ENCODE peak calls at places on chromosome 17, in ten cellular contexts. One of them, this sample, is unnamed. For H3K9me3, the result is how much of the 10 kb centered on the place peaks cover.

GRCh38 chr17:19539040-19539399 is 5.4 kb downstream of the SLC47A1 start:
- DNase-seq in stomach: no peak
- DNase-seq in upper lobe of right lung: no peak
- DNase-seq in A549: no peak
- DNase-seq in colonic mucosa: no peak
- DNase-seq in cardiac muscle cell: no peak
- DNase-seq in effector memory CD4-positive, alpha-beta T cell: no peak
- DNase-seq in lower lobe of right lung: no peak
- DNase-seq in psoas muscle: peak
- DNase-seq in endothelial cell of umbilical vein: no peak
- DNase-seq in this sample: no peak

GRCh38 chr17:41329279-41329925 is 13.9 kb upstream of the KRTAP17-1 start:
- DNase-seq in colonic mucosa: peak
- DNase-seq in A549: peak
- DNase-seq in cardiac muscle cell: peak
- DNase-seq in lower lobe of right lung: no peak
- DNase-seq in endothelial cell of umbilical vein: peak
- DNase-seq in effector memory CD4-positive, alpha-beta T cell: no peak
- DNase-seq in stomach: peak
- DNase-seq in psoas muscle: no peak
- DNase-seq in upper lobe of right lung: peak
- DNase-seq in this sample: no peak

GRCh38 chr17:73091770-73092517 is 544 bp downstream of the SLC39A11 start:
- DNase-seq in effector memory CD4-positive, alpha-beta T cell: no peak
- DNase-seq in A549: peak
- DNase-seq in upper lobe of right lung: no peak
- DNase-seq in lower lobe of right lung: peak
- DNase-seq in stomach: peak
- DNase-seq in colonic mucosa: peak
- DNase-seq in psoas muscle: no peak
- DNase-seq in cardiac muscle cell: peak
- DNase-seq in endothelial cell of umbilical vein: peak
- DNase-seq in this sample: no peak

GRCh38 chr17:5772720-5773119 is 188.4 kb upstream of the NLRP1 start:
- DNase-seq in colonic mucosa: no peak
- DNase-seq in psoas muscle: no peak
- DNase-seq in A549: no peak
- DNase-seq in cardiac muscle cell: no peak
- DNase-seq in stomach: no peak
- DNase-seq in lower lobe of right lung: no peak
- DNase-seq in upper lobe of right lung: no peak
- DNase-seq in effector memory CD4-positive, alpha-beta T cell: no peak
- DNase-seq in endothelial cell of umbilical vein: no peak
- DNase-seq in this sample: no peak

GRCh38 chr17:17403899-17404576 is 72.8 kb upstream of the MED9 start:
- DNase-seq in colonic mucosa: no peak
- DNase-seq in cardiac muscle cell: no peak
- DNase-seq in endothelial cell of umbilical vein: peak
- DNase-seq in A549: no peak
- DNase-seq in psoas muscle: no peak
- DNase-seq in lower lobe of right lung: no peak
- DNase-seq in upper lobe of right lung: peak
- DNase-seq in effector memory CD4-positive, alpha-beta T cell: no peak
- DNase-seq in stomach: no peak
- DNase-seq in this sample: peak

GRCh38 chr17:43860077-43860725 is 13.2 kb downstream of the CD300LG start:
- DNase-seq in A549: no peak
- DNase-seq in upper lobe of right lung: peak
- DNase-seq in lower lobe of right lung: no peak
- DNase-seq in cardiac muscle cell: no peak
- DNase-seq in stomach: no peak
- DNase-seq in endothelial cell of umbilical vein: no peak
- DNase-seq in psoas muscle: no peak
- DNase-seq in colonic mucosa: no peak
- DNase-seq in effector memory CD4-positive, alpha-beta T cell: no peak
- DNase-seq in this sample: no peak

GRCh38 chr17:72590382-72590781 is 469.6 kb downstream of the SOX9 start:
- DNase-seq in colonic mucosa: no peak
- DNase-seq in effector memory CD4-positive, alpha-beta T cell: no peak
- DNase-seq in endothelial cell of umbilical vein: no peak
- DNase-seq in psoas muscle: no peak
- DNase-seq in upper lobe of right lung: no peak
- DNase-seq in lower lobe of right lung: no peak
- DNase-seq in cardiac muscle cell: no peak
- DNase-seq in stomach: no peak
- DNase-seq in A549: no peak
- DNase-seq in this sample: no peak

GRCh38 chr17:42806249-42806648 is 7.6 kb downstream of the CNTD1 start:
- DNase-seq in colonic mucosa: no peak
- DNase-seq in A549: no peak
- DNase-seq in effector memory CD4-positive, alpha-beta T cell: no peak
- DNase-seq in upper lobe of right lung: no peak
- DNase-seq in cardiac muscle cell: no peak
- DNase-seq in stomach: no peak
- DNase-seq in lower lobe of right lung: no peak
- DNase-seq in endothelial cell of umbilical vein: no peak
- DNase-seq in psoas muscle: no peak
- DNase-seq in this sample: no peak

GRCh38 chr17:50593321-50593720 is 32.8 kb downstream of the CACNA1G start:
- DNase-seq in upper lobe of right lung: peak
- DNase-seq in lower lobe of right lung: peak
- DNase-seq in psoas muscle: no peak
- DNase-seq in colonic mucosa: no peak
- DNase-seq in cardiac muscle cell: peak
- DNase-seq in effector memory CD4-positive, alpha-beta T cell: no peak
- DNase-seq in A549: no peak
- DNase-seq in stomach: peak
- DNase-seq in endothelial cell of umbilical vein: no peak
- DNase-seq in this sample: no peak

GRCh38 chr17:6061290-6061689 is 8.9 kb upstream of the WSCD1 start:
- DNase-seq in psoas muscle: peak
- DNase-seq in upper lobe of right lung: no peak
- DNase-seq in stomach: no peak
- DNase-seq in cardiac muscle cell: no peak
- DNase-seq in A549: peak
- DNase-seq in lower lobe of right lung: no peak
- DNase-seq in endothelial cell of umbilical vein: peak
- DNase-seq in effector memory CD4-positive, alpha-beta T cell: no peak
- DNase-seq in colonic mucosa: no peak
- DNase-seq in this sample: no peak

GRCh38 chr17:45231481-45232116 is 9.9 kb downstream of the FMNL1 start:
- DNase-seq in effector memory CD4-positive, alpha-beta T cell: no peak
- DNase-seq in psoas muscle: no peak
- DNase-seq in colonic mucosa: no peak
- DNase-seq in lower lobe of right lung: no peak
- DNase-seq in stomach: peak
- DNase-seq in A549: peak
- DNase-seq in cardiac muscle cell: peak
- DNase-seq in upper lobe of right lung: no peak
- DNase-seq in endothelial cell of umbilical vein: no peak
- DNase-seq in this sample: no peak

GRCh38 chr17:5299383-5299782 is 17.3 kb downstream of the RABEP1 start:
- DNase-seq in A549: no peak
- DNase-seq in colonic mucosa: no peak
- DNase-seq in stomach: no peak
- DNase-seq in lower lobe of right lung: no peak
- DNase-seq in endothelial cell of umbilical vein: no peak
- DNase-seq in effector memory CD4-positive, alpha-beta T cell: no peak
- DNase-seq in upper lobe of right lung: no peak
- DNase-seq in psoas muscle: no peak
- DNase-seq in cardiac muscle cell: no peak
- DNase-seq in this sample: no peak

DNA sequence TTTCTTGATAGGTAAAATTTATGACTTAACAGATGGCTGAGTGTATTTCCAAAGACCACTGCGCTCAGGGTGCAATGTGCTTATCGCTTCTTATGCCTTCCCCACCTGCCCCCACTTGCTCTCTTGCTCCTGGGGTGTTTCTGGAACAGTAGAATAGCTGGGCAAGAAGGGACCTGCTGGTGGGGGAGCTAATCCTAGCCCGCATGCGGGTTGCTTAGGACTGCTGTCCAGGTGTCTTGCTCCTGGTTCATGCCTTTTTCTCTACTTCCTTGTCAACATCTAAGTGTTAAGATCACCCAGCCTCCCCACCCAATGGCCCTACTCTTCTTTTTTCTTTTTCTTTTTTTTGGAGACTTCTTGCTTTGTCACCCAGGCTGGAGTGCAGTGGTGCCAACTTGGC is 132.0 kb downstream of the MSI2 start:
- DNase-seq in cardiac muscle cell: no peak
- DNase-seq in endothelial cell of umbilical vein: no peak
- DNase-seq in psoas muscle: no peak
- DNase-seq in lower lobe of right lung: no peak
- DNase-seq in stomach: no peak
- DNase-seq in upper lobe of right lung: no peak
- DNase-seq in effector memory CD4-positive, alpha-beta T cell: no peak
- DNase-seq in colonic mucosa: no peak
- DNase-seq in A549: no peak
- DNase-seq in this sample: no peak
- H3K9me3 ChIP-seq in cardiac muscle cell: under half
- H3K9me3 ChIP-seq in endothelial cell of umbilical vein: under half
- H3K9me3 ChIP-seq in psoas muscle: under half
- H3K9me3 ChIP-seq in lower lobe of right lung: under half
- H3K9me3 ChIP-seq in stomach: under half
- H3K9me3 ChIP-seq in upper lobe of right lung: under half
- H3K9me3 ChIP-seq in effector memory CD4-positive, alpha-beta T cell: under half
- H3K9me3 ChIP-seq in colonic mucosa: under half
- H3K9me3 ChIP-seq in A549: under half
- H3K9me3 ChIP-seq in this sample: under half

GRCh38 chr17:57391076-57391825 is 134.9 kb downstream of the MSI2 start:
- DNase-seq in endothelial cell of umbilical vein: no peak
- DNase-seq in upper lobe of right lung: no peak
- DNase-seq in effector memory CD4-positive, alpha-beta T cell: no peak
- DNase-seq in colonic mucosa: no peak
- DNase-seq in A549: no peak
- DNase-seq in cardiac muscle cell: no peak
- DNase-seq in psoas muscle: no peak
- DNase-seq in lower lobe of right lung: no peak
- DNase-seq in stomach: no peak
- DNase-seq in this sample: no peak

GRCh38 chr17:57394375-57394774 is 138.1 kb downstream of the MSI2 start:
- DNase-seq in A549: no peak
- DNase-seq in upper lobe of right lung: no peak
- DNase-seq in effector memory CD4-positive, alpha-beta T cell: no peak
- DNase-seq in cardiac muscle cell: no peak
- DNase-seq in psoas muscle: no peak
- DNase-seq in lower lobe of right lung: no peak
- DNase-seq in colonic mucosa: no peak
- DNase-seq in stomach: no peak
- DNase-seq in endothelial cell of umbilical vein: no peak
- DNase-seq in this sample: no peak

GRCh38 chr17:57395721-57396321 is 139.5 kb downstream of the MSI2 start:
- DNase-seq in lower lobe of right lung: no peak
- DNase-seq in colonic mucosa: no peak
- DNase-seq in cardiac muscle cell: no peak
- DNase-seq in effector memory CD4-positive, alpha-beta T cell: no peak
- DNase-seq in stomach: no peak
- DNase-seq in A549: no peak
- DNase-seq in endothelial cell of umbilical vein: no peak
- DNase-seq in psoas muscle: no peak
- DNase-seq in upper lobe of right lung: no peak
- DNase-seq in this sample: no peak

GRCh38 chr17:57391857-57392256 is 135.5 kb downstream of the MSI2 start:
- DNase-seq in psoas muscle: no peak
- DNase-seq in endothelial cell of umbilical vein: no peak
- DNase-seq in A549: no peak
- DNase-seq in stomach: no peak
- DNase-seq in lower lobe of right lung: no peak
- DNase-seq in upper lobe of right lung: no peak
- DNase-seq in effector memory CD4-positive, alpha-beta T cell: no peak
- DNase-seq in colonic mucosa: no peak
- DNase-seq in cardiac muscle cell: no peak
- DNase-seq in this sample: no peak

DNA sequence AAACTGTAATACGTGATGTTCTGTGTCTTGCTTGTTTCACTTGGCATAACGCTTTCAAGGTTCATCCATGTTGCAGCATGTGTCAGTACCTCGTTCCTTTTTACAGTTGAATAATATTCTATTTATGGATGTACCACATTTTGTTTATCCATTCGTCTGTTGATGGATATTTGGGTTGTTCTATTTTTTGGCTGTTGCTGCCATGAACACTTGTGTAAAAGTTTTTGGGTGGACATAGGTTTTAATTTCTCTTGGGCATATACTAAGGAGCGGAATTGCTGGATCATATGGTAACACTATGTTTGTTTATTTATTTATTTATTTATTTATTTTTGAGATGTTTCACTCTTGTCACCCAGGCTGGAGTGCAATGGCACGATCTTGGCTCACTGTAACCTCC is 137.0 kb downstream of the MSI2 start:
- DNase-seq in A549: no peak
- DNase-seq in colonic mucosa: no peak
- DNase-seq in cardiac muscle cell: no peak
- DNase-seq in endothelial cell of umbilical vein: no peak
- DNase-seq in upper lobe of right lung: no peak
- DNase-seq in lower lobe of right lung: no peak
- DNase-seq in effector memory CD4-positive, alpha-beta T cell: no peak
- DNase-seq in stomach: no peak
- DNase-seq in psoas muscle: no peak
- DNase-seq in this sample: no peak
- H3K9me3 ChIP-seq in A549: under half
- H3K9me3 ChIP-seq in colonic mucosa: under half
- H3K9me3 ChIP-seq in cardiac muscle cell: under half
- H3K9me3 ChIP-seq in endothelial cell of umbilical vein: under half
- H3K9me3 ChIP-seq in upper lobe of right lung: under half
- H3K9me3 ChIP-seq in lower lobe of right lung: under half
- H3K9me3 ChIP-seq in effector memory CD4-positive, alpha-beta T cell: under half
- H3K9me3 ChIP-seq in stomach: under half
- H3K9me3 ChIP-seq in psoas muscle: under half
- H3K9me3 ChIP-seq in this sample: under half

GRCh38 chr17:48751172-48751571 is 22.6 kb upstream of the HOXB13 start:
- DNase-seq in upper lobe of right lung: no peak
- DNase-seq in effector memory CD4-positive, alpha-beta T cell: no peak
- DNase-seq in lower lobe of right lung: no peak
- DNase-seq in colonic mucosa: no peak
- DNase-seq in endothelial cell of umbilical vein: no peak
- DNase-seq in A549: no peak
- DNase-seq in psoas muscle: no peak
- DNase-seq in stomach: no peak
- DNase-seq in cardiac muscle cell: no peak
- DNase-seq in this sample: no peak
- H3K9me3 ChIP-seq in upper lobe of right lung: under half
- H3K9me3 ChIP-seq in effector memory CD4-positive, alpha-beta T cell: under half
- H3K9me3 ChIP-seq in lower lobe of right lung: under half
- H3K9me3 ChIP-seq in colonic mucosa: under half
- H3K9me3 ChIP-seq in endothelial cell of umbilical vein: under half
- H3K9me3 ChIP-seq in A549: under half
- H3K9me3 ChIP-seq in psoas muscle: under half
- H3K9me3 ChIP-seq in stomach: under half
- H3K9me3 ChIP-seq in cardiac muscle cell: under half
- H3K9me3 ChIP-seq in this sample: under half

DNA sequence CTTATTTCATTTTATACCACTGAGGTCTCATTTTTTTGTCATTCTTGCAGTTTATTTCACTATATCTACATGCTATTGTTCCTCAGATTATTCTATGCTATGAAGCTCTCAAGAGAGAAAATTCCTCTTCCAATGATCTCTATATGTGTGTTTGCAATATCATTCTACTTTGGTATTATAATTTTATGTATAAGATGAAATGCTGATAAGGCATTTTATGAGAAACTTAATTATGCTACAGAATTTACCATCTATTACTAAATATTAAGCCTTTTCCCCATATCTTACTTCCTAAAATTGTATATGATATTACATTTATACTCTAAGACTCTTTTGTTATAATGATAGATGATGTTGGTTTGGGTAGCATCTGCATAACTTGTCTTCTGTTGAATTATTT is 765.5 kb downstream of the KCNJ2 start:
- DNase-seq in stomach: no peak
- DNase-seq in lower lobe of right lung: no peak
- DNase-seq in psoas muscle: no peak
- DNase-seq in upper lobe of right lung: no peak
- DNase-seq in effector memory CD4-positive, alpha-beta T cell: no peak
- DNase-seq in colonic mucosa: no peak
- DNase-seq in A549: no peak
- DNase-seq in cardiac muscle cell: no peak
- DNase-seq in endothelial cell of umbilical vein: no peak
- DNase-seq in this sample: no peak
- H3K9me3 ChIP-seq in stomach: under half
- H3K9me3 ChIP-seq in lower lobe of right lung: under half
- H3K9me3 ChIP-seq in psoas muscle: under half
- H3K9me3 ChIP-seq in upper lobe of right lung: under half
- H3K9me3 ChIP-seq in effector memory CD4-positive, alpha-beta T cell: under half
- H3K9me3 ChIP-seq in colonic mucosa: under half
- H3K9me3 ChIP-seq in A549: under half
- H3K9me3 ChIP-seq in cardiac muscle cell: under half
- H3K9me3 ChIP-seq in endothelial cell of umbilical vein: under half
- H3K9me3 ChIP-seq in this sample: under half